ENCODE peak calls at places on chromosomes 7 and 10, in six cellular contexts. V is transverse colon; P is CD8-positive, alpha-beta memory T cell; K is activated naive CD8-positive, alpha-beta T cell treated with anti-CD3 and anti-CD28 coated beads for 36 hours; B is Right ventricle myocardium inferior; Z is HEK293T. M is an unnamed sample.

GRCh38 chr7:132226046-132226590 is 350.2 kb downstream of the PLXNA4 start:
- DNase-seq in V (no peak), Z (no peak), K (no peak), B (no peak), P (no peak), M (no peak)

GRCh38 chr10:111872591-111872990 is 311.0 kb downstream of the GPAM start:
- DNase-seq in Z (no peak), V (no peak), B (no peak), K (no peak), P (no peak), M (no peak)

GRCh38 chr7:43666938-43667337 is 62.4 kb downstream of the COA1 start:
- DNase-seq in Z (no peak), P (no peak), B (no peak), K (no peak), V (no peak), M (no peak)

GRCh38 chr10:8146650-8147049 is 92.2 kb downstream of the GATA3 start:
- DNase-seq in B (no peak), P (no peak), V (no peak), K (no peak), Z (no peak), M (no peak)

GRCh38 chr7:5228066-5228465 is 38.0 kb downstream of the WIPI2 start:
- DNase-seq in V (no peak), Z (no peak), K (no peak), P (no peak), B (peak), M (no peak)

GRCh38 chr10:28532509-28533314 is at the start of gene WAC:
- DNase-seq in V (peak), B (peak), Z (peak), P (peak), K (peak), M (peak)

GRCh38 chr10:52226448-52226847 is 87.6 kb upstream of the DKK1 start:
- DNase-seq in V (no peak), K (no peak), Z (no peak), B (no peak), P (no peak), M (no peak)

GRCh38 chr10:18713077-18713476 is 53.8 kb downstream of the ARL5B start:
- DNase-seq in Z (no peak), P (no peak), B (no peak), K (no peak), V (no peak), M (no peak)

GRCh38 chr10:17088118-17088806 is 41.3 kb downstream of the CUBN start:
- DNase-seq in V (no peak), B (no peak), Z (no peak), K (no peak), P (no peak), M (no peak)

GRCh38 chr10:121406823-121407545 is 191.3 kb downstream of the FGFR2 start:
- DNase-seq in B (no peak), P (no peak), V (no peak), K (no peak), Z (no peak), M (no peak)

GRCh38 chr7:13742126-13742525 is 247.3 kb downstream of the ETV1 start:
- DNase-seq in V (no peak), P (no peak), B (no peak), K (no peak), Z (no peak), M (no peak)

GRCh38 chr10:75208177-75208576 is 2.4 kb upstream of the VDAC2 start:
- DNase-seq in K (no peak), B (no peak), V (no peak), P (no peak), Z (no peak), M (no peak)

GRCh38 chr7:120834726-120835125 is 23.2 kb downstream of the TSPAN12 start:
- DNase-seq in Z (no peak), V (no peak), P (no peak), K (no peak), B (no peak), M (no peak)

GRCh38 chr7:65269150-65269856 is 104.4 kb upstream of the ZNF92 start:
- DNase-seq in B (no peak), V (no peak), K (peak), Z (peak), P (no peak), M (peak)

GRCh38 chr7:134834689-134835462 is 55.4 kb downstream of the CALD1 start:
- DNase-seq in V (no peak), Z (no peak), K (no peak), P (no peak), B (no peak), M (no peak)

GRCh38 chr10:14063531-14064317 is 267.0 kb downstream of the FRMD4A start:
- DNase-seq in V (no peak), B (no peak), P (no peak), Z (no peak), K (no peak), M (no peak)

GRCh38 chr7:117941138-117941810 is 68.0 kb upstream of the CTTNBP2 start:
- DNase-seq in V (no peak), B (no peak), K (no peak), Z (no peak), P (no peak), M (no peak)

GRCh38 chr7:47489624-47490023 is 92.3 kb downstream of the TNS3 start:
- DNase-seq in Z (no peak), K (no peak), V (no peak), P (no peak), B (no peak), M (no peak)

GRCh38 chr7:3230908-3231307 is 70.1 kb upstream of the SDK1 start:
- DNase-seq in Z (no peak), V (no peak), K (no peak), P (no peak), B (no peak), M (no peak)

GRCh38 chr7:22694597-22695207 is 32.3 kb upstream of the IL6 start:
- DNase-seq in K (no peak), V (no peak), Z (no peak), B (no peak), P (no peak), M (no peak)

M was measured in NCI-H524.